ENCODE peak calls at places on chromosomes 5 and 9, in seven cellular contexts. R is transverse colon, E is A549, B is esophagus muscularis mucosa, X is SK-N-SH, A is suprapubic skin, I is sigmoid colon. P is an unnamed sample.
A peak's percentile ranks its signal among the peaks of the same experiment; 100 is the strongest.

GRCh38 chr9:119917175-119917574 is 547.9 kb upstream of the BRINP1 start:
- DNase-seq in R (no peak), E (no peak), B (no peak), X (no peak), A (no peak), I (no peak), P (no peak)

GRCh38 chr9:133768859-133769510 is 30.8 kb upstream of the SARDH start:
- DNase-seq in R (no peak), E (no peak), B (no peak), X (no peak), A (no peak), I (peak; percentile 57), P (no peak)

GRCh38 chr5:151075698-151076331 is 5.0 kb downstream of the TNIP1 start:
- DNase-seq in R (peak; percentile 64), E (no peak), B (no peak), X (no peak), A (no peak), I (no peak), P (no peak)

GRCh38 chr9:68489636-68490035 is 51.0 kb downstream of the TMEM252 start:
- DNase-seq in R (no peak), E (no peak), B (no peak), X (no peak), A (no peak), I (no peak), P (no peak)

GRCh38 chr5:132205385-132206125 is 22.1 kb downstream of the P4HA2 start:
- DNase-seq in R (no peak), E (no peak), B (no peak), X (no peak), A (peak; percentile 50), I (no peak), P (no peak)

GRCh38 chr5:172089298-172090117 is 83.1 kb upstream of the FBXW11 start:
- DNase-seq in R (no peak), E (no peak), B (no peak), X (no peak), A (peak; percentile 9), I (no peak), P (no peak)

GRCh38 chr9:130010151-130010988 is 32.6 kb downstream of the FNBP1 start:
- DNase-seq in R (peak; percentile 11), E (no peak), B (no peak), X (no peak), A (no peak), I (no peak), P (no peak)

GRCh38 chr9:456365-456764 is 241.7 kb downstream of the DOCK8 start:
- DNase-seq in R (no peak), E (no peak), B (no peak), X (no peak), A (no peak), I (no peak), P (no peak)

GRCh38 chr5:138989720-138990119 is 114.6 kb upstream of the LRRTM2 start:
- DNase-seq in R (no peak), E (no peak), B (no peak), X (no peak), A (no peak), I (no peak), P (no peak)

GRCh38 chr5:122656107-122656506 is 118.8 kb upstream of the SNX2 start:
- DNase-seq in R (no peak), E (no peak), B (no peak), X (no peak), A (no peak), I (no peak), P (no peak)

GRCh38 chr9:133421615-133422542 is at the start of gene ADAMTS13:
- DNase-seq in R (no peak), E (peak; percentile 58), B (no peak), X (no peak), A (no peak), I (no peak), P (no peak)

GRCh38 chr9:133511607-133512006 is 13.2 kb downstream of the MYMK start:
- DNase-seq in R (no peak), E (no peak), B (no peak), X (no peak), A (no peak), I (no peak), P (no peak)

GRCh38 chr5:39420482-39421145 is 4.2 kb downstream of the DAB2 start:
- DNase-seq in R (peak; percentile 41), E (no peak), B (peak; percentile 94), X (no peak), A (peak; percentile 81), I (peak; percentile 84), P (peak; percentile 72)

GRCh38 chr5:1466631-1467265 is 21.5 kb upstream of the SLC6A3 start:
- DNase-seq in R (no peak), E (no peak), B (no peak), X (no peak), A (peak; percentile 78), I (peak; percentile 62), P (peak; percentile 18)

GRCh38 chr9:20558609-20559016 is 63.7 kb downstream of the MLLT3 start:
- DNase-seq in R (no peak), E (peak; percentile 53), B (no peak), X (no peak), A (no peak), I (no peak), P (no peak)

GRCh38 chr9:36779582-36779981 is 206.9 kb downstream of the MELK start:
- DNase-seq in R (no peak), E (no peak), B (no peak), X (no peak), A (no peak), I (no peak), P (no peak)

DNA sequence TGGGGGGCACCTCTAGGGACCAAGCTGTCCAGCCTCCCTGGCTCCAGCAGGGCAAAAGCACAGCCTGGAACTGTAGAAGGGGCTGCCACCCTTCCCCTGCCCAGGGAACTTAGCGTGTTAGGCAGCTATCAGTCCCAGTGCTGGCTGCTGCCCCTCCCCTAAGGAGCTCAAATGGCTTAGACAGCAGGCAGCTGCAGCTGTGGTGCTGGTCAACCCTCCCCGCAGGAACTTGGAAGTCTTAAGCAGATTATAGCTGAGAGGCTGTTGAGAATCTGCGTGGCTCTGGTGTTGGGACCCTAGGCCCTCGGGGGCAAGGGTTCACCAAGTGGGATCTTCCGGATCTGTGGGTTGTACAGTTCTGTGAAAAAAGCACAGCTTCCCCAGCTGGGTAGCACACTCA is 536.5 kb upstream of the CDH10 start:
- DNase-seq in R (no peak), E (no peak), B (no peak), X (no peak), A (no peak), I (no peak), P (no peak)
- TF ChIP-seq EP300 in R (no peak), E (no peak), B (no peak), X (no peak), A (no peak), I (no peak), P (no peak)

DNA sequence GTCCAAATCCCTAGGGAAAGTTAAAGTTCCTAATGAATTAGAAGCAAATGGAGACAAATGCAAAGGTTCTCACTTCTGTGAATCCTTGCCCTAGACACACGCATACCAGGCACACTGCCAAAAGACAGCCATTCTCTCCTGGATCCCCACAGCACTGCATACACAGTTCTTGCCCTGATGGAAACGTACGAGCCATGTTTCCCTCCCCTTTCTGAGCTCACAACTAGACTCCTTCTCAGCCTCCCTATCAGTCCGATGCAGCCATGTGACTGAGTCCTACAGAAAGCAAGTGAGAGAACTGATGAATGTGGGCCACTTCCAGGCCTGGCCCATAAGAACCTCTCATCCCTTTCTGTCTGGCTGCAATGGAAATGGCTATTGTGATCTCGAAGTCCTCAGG is 92.0 kb downstream of the ZNF608 start:
- DNase-seq in R (no peak), E (no peak), B (no peak), X (no peak), A (no peak), I (no peak), P (no peak)
- H3K27ac ChIP-seq in R (peak overlapping the region; percentile 26), E (peak overlapping the region; percentile 78), B (peak overlapping the region; percentile 56), X (peak overlapping the region; percentile 89), A (no peak overlapping the region), I (peak overlapping the region; percentile 93), P (no peak overlapping the region)

GRCh38 chr5:3852154-3852930 is 256.7 kb downstream of the IRX1 start:
- DNase-seq in R (no peak), E (no peak), B (no peak), X (no peak), A (no peak), I (no peak), P (peak; percentile 49)
- H3K4me3 ChIP-seq in R (no peak overlapping the region), E (no peak overlapping the region), B (no peak overlapping the region), X (no peak overlapping the region), A (no peak overlapping the region), I (no peak overlapping the region), P (no peak overlapping the region)

DNA sequence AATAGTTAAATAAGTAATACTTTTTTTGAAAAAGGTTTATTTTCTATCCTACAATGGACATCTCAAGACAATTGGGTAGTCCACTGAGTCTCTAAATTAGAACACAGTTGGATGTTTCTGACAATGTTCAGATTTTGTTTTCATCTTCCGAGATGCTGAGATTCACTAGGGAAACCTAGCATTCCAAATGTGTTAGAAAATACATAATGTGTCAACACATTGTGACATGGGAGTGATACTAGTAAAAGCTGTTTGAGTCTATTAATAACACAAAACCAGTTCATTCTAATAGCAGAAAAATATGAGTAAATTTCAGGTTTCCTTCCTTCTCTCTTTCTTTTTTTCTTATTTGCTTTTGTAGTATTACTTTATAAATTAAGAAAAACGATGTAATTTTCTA is 68.2 kb upstream of the CDH10 start:
- DNase-seq in R (no peak), E (no peak), B (no peak), X (no peak), A (no peak), I (no peak), P (no peak)
- TF ChIP-seq EP300 in R (no peak), E (no peak), B (no peak), X (no peak), A (no peak), I (no peak), P (no peak)

GRCh38 chr5:178563621-178564020 is 26.6 kb downstream of the COL23A1 start:
- DNase-seq in R (no peak), E (no peak), B (no peak), X (no peak), A (no peak), I (no peak), P (no peak)
- H3K27ac ChIP-seq in R (no peak overlapping the region), E (no peak overlapping the region), B (no peak overlapping the region), X (no peak overlapping the region), A (no peak overlapping the region), I (no peak overlapping the region), P (no peak overlapping the region)

GRCh38 chr9:38160613-38161215 is 91.7 kb upstream of the SHB start:
- DNase-seq in R (peak; percentile 74), E (peak; percentile 56), B (no peak), X (peak; percentile 52), A (no peak), I (peak; percentile 70), P (no peak)

GRCh38 chr9:38166501-38166900 is 97.5 kb upstream of the SHB start:
- DNase-seq in R (no peak), E (no peak), B (no peak), X (no peak), A (no peak), I (no peak), P (no peak)

GRCh38 chr9:38162332-38162985 is 93.4 kb upstream of the SHB start:
- DNase-seq in R (no peak), E (no peak), B (no peak), X (no peak), A (no peak), I (no peak), P (no peak)

GRCh38 chr9:38164659-38165221 is 95.7 kb upstream of the SHB start:
- DNase-seq in R (no peak), E (no peak), B (no peak), X (no peak), A (no peak), I (peak; percentile 42), P (peak; percentile 16)

GRCh38 chr9:38163518-38163917 is 94.5 kb upstream of the SHB start:
- DNase-seq in R (no peak), E (no peak), B (no peak), X (no peak), A (no peak), I (no peak), P (no peak)
- H3K4me3 ChIP-seq in R (no peak overlapping the region), E (no peak overlapping the region), B (no peak overlapping the region), X (no peak overlapping the region), A (no peak overlapping the region), I (no peak overlapping the region), P (no peak overlapping the region)

P was measured in upper lobe of left lung.